ENCODE peak calls at places on chromosomes 2 and 18, in seven cellular contexts. B, J, O, Q, K, F and E are unnamed samples.

GRCh38 chr18:35389095-35389618 is 12.0 kb upstream of the ZNF396 start:
- DNase-seq in B (no peak), J (peak), O (no peak), Q (no peak), K (no peak), F (no peak), E (no peak)

GRCh38 chr18:464311-464659 is 36.2 kb downstream of the COLEC12 start:
- DNase-seq in B (no peak), J (no peak), O (no peak), Q (no peak), K (no peak), F (no peak), E (no peak)

GRCh38 chr2:238700506-238701050 is 147.3 kb upstream of the TWIST2 start:
- DNase-seq in B (no peak), J (no peak), O (no peak), Q (no peak), K (no peak), F (no peak), E (no peak)

GRCh38 chr2:169965495-169965894 is 138.2 kb downstream of the UBR3 start:
- DNase-seq in B (no peak), J (no peak), O (no peak), Q (no peak), K (no peak), F (no peak), E (no peak)

GRCh38 chr2:224982910-224983688 is 59.2 kb downstream of the DOCK10 start:
- DNase-seq in B (no peak), J (peak), O (no peak), Q (no peak), K (no peak), F (peak), E (no peak)

GRCh38 chr2:240287496-240288086 is 147.1 kb upstream of the OTOS start:
- DNase-seq in B (no peak), J (no peak), O (no peak), Q (no peak), K (no peak), F (no peak), E (no peak)

GRCh38 chr18:26487437-26487836 is 60.9 kb downstream of the KCTD1 start:
- DNase-seq in B (no peak), J (no peak), O (no peak), Q (no peak), K (peak), F (peak), E (peak)

GRCh38 chr2:26178746-26179436 is 6.0 kb downstream of the GAREM2 start:
- DNase-seq in B (no peak), J (no peak), O (no peak), Q (peak), K (no peak), F (peak), E (peak)

GRCh38 chr18:56890632-56891031 is 239.5 kb downstream of the WDR7 start:
- DNase-seq in B (no peak), J (peak), O (no peak), Q (no peak), K (no peak), F (no peak), E (peak)

GRCh38 chr2:25078171-25079049 is 36.5 kb downstream of the EFR3B start:
- DNase-seq in B (no peak), J (peak), O (no peak), Q (no peak), K (peak), F (no peak), E (peak)

GRCh38 chr2:96872591-96873349 is 2.9 kb upstream of the SEMA4C start:
- DNase-seq in B (no peak), J (no peak), O (no peak), Q (no peak), K (no peak), F (no peak), E (peak)

GRCh38 chr2:120436460-120436739 is 90.5 kb downstream of the INHBB start:
- DNase-seq in B (no peak), J (no peak), O (no peak), Q (no peak), K (no peak), F (no peak), E (no peak)

GRCh38 chr2:47653909-47654789 is 128.8 kb upstream of the MSH6 start:
- DNase-seq in B (no peak), J (no peak), O (no peak), Q (peak), K (no peak), F (no peak), E (peak)

GRCh38 chr2:224973112-224974016 is 68.9 kb downstream of the DOCK10 start:
- DNase-seq in B (no peak), J (no peak), O (no peak), Q (no peak), K (no peak), F (peak), E (peak)

GRCh38 chr2:121036226-121036692 is 248.7 kb downstream of the TFCP2L1 start:
- DNase-seq in B (no peak), J (no peak), O (no peak), Q (no peak), K (no peak), F (no peak), E (no peak)

GRCh38 chr18:43661570-43661969 is 384.3 kb upstream of the SYT4 start:
- DNase-seq in B (no peak), J (no peak), O (no peak), Q (peak), K (peak), F (peak), E (peak)

GRCh38 chr2:66581461-66582363 is 146.8 kb downstream of the MEIS1 start:
- DNase-seq in B (no peak), J (no peak), O (no peak), Q (peak), K (no peak), F (no peak), E (no peak)

GRCh38 chr2:208358758-208359631 is 47.6 kb upstream of the PTH2R start:
- DNase-seq in B (peak), J (no peak), O (no peak), Q (no peak), K (no peak), F (peak), E (no peak)

GRCh38 chr2:225091336-225091735 is 49.1 kb upstream of the DOCK10 start:
- DNase-seq in B (no peak), J (peak), O (no peak), Q (no peak), K (peak), F (no peak), E (peak)

GRCh38 chr2:238927746-238928519 is 80.0 kb downstream of the TWIST2 start:
- DNase-seq in B (no peak), J (no peak), O (no peak), Q (no peak), K (no peak), F (no peak), E (no peak)

GRCh38 chr2:47056374-47056773 is 98.7 kb downstream of the STPG4 start:
- DNase-seq in B (no peak), J (peak), O (no peak), Q (no peak), K (no peak), F (no peak), E (no peak)

GRCh38 chr2:192153561-192153960 is 41.2 kb downstream of the TMEFF2 start:
- DNase-seq in B (no peak), J (no peak), O (no peak), Q (no peak), K (no peak), F (no peak), E (no peak)

GRCh38 chr2:222864296-222864695 is 3.5 kb downstream of the ACSL3 start:
- DNase-seq in B (no peak), J (no peak), O (no peak), Q (peak), K (peak), F (no peak), E (peak)

GRCh38 chr2:33521791-33522281 is 45.4 kb downstream of the RASGRP3 start:
- DNase-seq in B (no peak), J (peak), O (no peak), Q (no peak), K (no peak), F (no peak), E (no peak)

GRCh38 chr2:29420999-29421856 is 306.0 kb downstream of the CLIP4 start:
- DNase-seq in B (no peak), J (peak), O (no peak), Q (no peak), K (no peak), F (no peak), E (no peak)

GRCh38 chr2:83478037-83478436 is 981.0 kb downstream of the SUCLG1 start:
- DNase-seq in B (no peak), J (no peak), O (no peak), Q (no peak), K (no peak), F (peak), E (no peak)

GRCh38 chr18:29838556-29838955 is 1204.0 kb downstream of the DSC3 start:
- DNase-seq in B (no peak), J (no peak), O (no peak), Q (no peak), K (no peak), F (no peak), E (no peak)

GRCh38 chr2:9201185-9201891 is 5.3 kb upstream of the ASAP2 start:
- DNase-seq in B (no peak), J (peak), O (no peak), Q (no peak), K (no peak), F (no peak), E (peak)

GRCh38 chr2:149733936-149734685 is 146.5 kb upstream of the MMADHC start:
- DNase-seq in B (no peak), J (no peak), O (no peak), Q (no peak), K (peak), F (no peak), E (peak)